ENCODE peak calls at places on chromosomes 13 and 19, in five cellular contexts. One of them, this sample, is unnamed.
A peak's percentile ranks its signal among the peaks of the same experiment; 100 is the strongest.

GRCh38 chr13:79451500-79451962 is 29.4 kb upstream of the NDFIP2 start:
- DNase-seq in adrenal gland: peak; percentile 80
- DNase-seq in esophagus squamous epithelium: no peak
- DNase-seq in uterus: no peak
- DNase-seq in body of pancreas: no peak
- DNase-seq in this sample: no peak

GRCh38 chr13:31631071-31631470 is 108.3 kb upstream of the RXFP2 start:
- DNase-seq in adrenal gland: no peak
- DNase-seq in uterus: no peak
- DNase-seq in body of pancreas: no peak
- DNase-seq in esophagus squamous epithelium: no peak
- DNase-seq in this sample: no peak

GRCh38 chr19:40802300-40803169 is 3.5 kb downstream of the EGLN2 start:
- DNase-seq in uterus: peak; percentile 65
- DNase-seq in esophagus squamous epithelium: no peak
- DNase-seq in adrenal gland: peak; percentile 59
- DNase-seq in body of pancreas: no peak
- DNase-seq in this sample: peak; percentile 91

GRCh38 chr13:99299545-99300341 is 7.5 kb downstream of the GPR183 start:
- DNase-seq in adrenal gland: no peak
- DNase-seq in esophagus squamous epithelium: no peak
- DNase-seq in body of pancreas: no peak
- DNase-seq in uterus: no peak
- DNase-seq in this sample: no peak

GRCh38 chr13:113854238-113855011 is 9.5 kb downstream of the GAS6 start:
- DNase-seq in uterus: peak; percentile 13
- DNase-seq in esophagus squamous epithelium: no peak
- DNase-seq in body of pancreas: peak; percentile 13
- DNase-seq in adrenal gland: peak; percentile 44
- DNase-seq in this sample: no peak

GRCh38 chr19:39246951-39247669 is 1.5 kb downstream of the IFNL4 start:
- DNase-seq in esophagus squamous epithelium: no peak
- DNase-seq in body of pancreas: no peak
- DNase-seq in uterus: no peak
- DNase-seq in adrenal gland: no peak
- DNase-seq in this sample: no peak

GRCh38 chr13:92265408-92265807 is 867.0 kb downstream of the GPC5 start:
- DNase-seq in uterus: no peak
- DNase-seq in esophagus squamous epithelium: no peak
- DNase-seq in adrenal gland: no peak
- DNase-seq in body of pancreas: no peak
- DNase-seq in this sample: no peak

GRCh38 chr13:110268576-110269185 is 38.3 kb downstream of the COL4A1 start:
- DNase-seq in body of pancreas: peak; percentile 12
- DNase-seq in esophagus squamous epithelium: no peak
- DNase-seq in uterus: peak; percentile 37
- DNase-seq in adrenal gland: no peak
- DNase-seq in this sample: no peak

GRCh38 chr13:32911506-32911905 is 104.7 kb upstream of the KL start:
- DNase-seq in esophagus squamous epithelium: no peak
- DNase-seq in adrenal gland: peak; percentile 10
- DNase-seq in body of pancreas: no peak
- DNase-seq in uterus: no peak
- DNase-seq in this sample: no peak

GRCh38 chr13:112968910-112969691 is at the start of gene MCF2L:
- DNase-seq in body of pancreas: peak; percentile 63
- DNase-seq in uterus: no peak
- DNase-seq in adrenal gland: peak; percentile 47
- DNase-seq in esophagus squamous epithelium: no peak
- DNase-seq in this sample: no peak

GRCh38 chr19:38035515-38036495 is 128.8 kb downstream of the SIPA1L3 start:
- DNase-seq in body of pancreas: no peak
- DNase-seq in uterus: no peak
- DNase-seq in adrenal gland: no peak
- DNase-seq in esophagus squamous epithelium: no peak
- DNase-seq in this sample: no peak

GRCh38 chr19:3404324-3405260 is 38.2 kb downstream of the NFIC start:
- DNase-seq in body of pancreas: peak; percentile 93
- DNase-seq in esophagus squamous epithelium: no peak
- DNase-seq in adrenal gland: peak; percentile 92
- DNase-seq in uterus: peak; percentile 93
- DNase-seq in this sample: peak; percentile 97

GRCh38 chr19:2575734-2576481 is 100.0 kb downstream of the GADD45B start:
- DNase-seq in body of pancreas: peak; percentile 50
- DNase-seq in uterus: peak; percentile 70
- DNase-seq in esophagus squamous epithelium: no peak
- DNase-seq in adrenal gland: peak; percentile 45
- DNase-seq in this sample: peak; percentile 85

GRCh38 chr19:53540091-53540490 is 2.1 kb downstream of the ZNF331 start:
- DNase-seq in uterus: no peak
- DNase-seq in adrenal gland: no peak
- DNase-seq in body of pancreas: no peak
- DNase-seq in esophagus squamous epithelium: no peak
- DNase-seq in this sample: no peak

GRCh38 chr13:113297370-113297871 is 382 bp downstream of the LAMP1 start:
- DNase-seq in esophagus squamous epithelium: no peak
- DNase-seq in adrenal gland: peak; percentile 31
- DNase-seq in body of pancreas: no peak
- DNase-seq in uterus: peak; percentile 29
- DNase-seq in this sample: no peak

GRCh38 chr13:94139393-94139995 is 340.0 kb downstream of the DCT start:
- DNase-seq in adrenal gland: no peak
- DNase-seq in body of pancreas: no peak
- DNase-seq in uterus: no peak
- DNase-seq in esophagus squamous epithelium: no peak
- DNase-seq in this sample: no peak

GRCh38 chr13:44726214-44726613 is 150.1 kb upstream of the TSC22D1 start:
- DNase-seq in uterus: no peak
- DNase-seq in adrenal gland: no peak
- DNase-seq in esophagus squamous epithelium: no peak
- DNase-seq in body of pancreas: no peak
- DNase-seq in this sample: no peak

GRCh38 chr13:32846020-32846451 is 170.2 kb upstream of the KL start:
- DNase-seq in uterus: no peak
- DNase-seq in adrenal gland: peak; percentile 55
- DNase-seq in body of pancreas: no peak
- DNase-seq in esophagus squamous epithelium: no peak
- DNase-seq in this sample: no peak

GRCh38 chr19:58150328-58150921 is at the start of gene ZNF329:
- DNase-seq in body of pancreas: peak; percentile 91
- DNase-seq in uterus: peak; percentile 79
- DNase-seq in adrenal gland: peak; percentile 82
- DNase-seq in esophagus squamous epithelium: no peak
- DNase-seq in this sample: peak; percentile 66

GRCh38 chr19:58157045-58157728 is 6.6 kb upstream of the ZNF329 start:
- DNase-seq in uterus: no peak
- DNase-seq in adrenal gland: no peak
- DNase-seq in esophagus squamous epithelium: no peak
- DNase-seq in body of pancreas: no peak
- DNase-seq in this sample: peak; percentile 62

GRCh38 chr19:58153386-58153785 is 2.8 kb upstream of the ZNF329 start:
- DNase-seq in body of pancreas: no peak
- DNase-seq in esophagus squamous epithelium: no peak
- DNase-seq in adrenal gland: no peak
- DNase-seq in uterus: no peak
- DNase-seq in this sample: no peak

GRCh38 chr19:58154287-58154678 is 3.7 kb upstream of the ZNF329 start:
- DNase-seq in uterus: peak; percentile 25
- DNase-seq in adrenal gland: peak; percentile 51
- DNase-seq in esophagus squamous epithelium: no peak
- DNase-seq in body of pancreas: peak; percentile 40
- DNase-seq in this sample: peak; percentile 13

DNA sequence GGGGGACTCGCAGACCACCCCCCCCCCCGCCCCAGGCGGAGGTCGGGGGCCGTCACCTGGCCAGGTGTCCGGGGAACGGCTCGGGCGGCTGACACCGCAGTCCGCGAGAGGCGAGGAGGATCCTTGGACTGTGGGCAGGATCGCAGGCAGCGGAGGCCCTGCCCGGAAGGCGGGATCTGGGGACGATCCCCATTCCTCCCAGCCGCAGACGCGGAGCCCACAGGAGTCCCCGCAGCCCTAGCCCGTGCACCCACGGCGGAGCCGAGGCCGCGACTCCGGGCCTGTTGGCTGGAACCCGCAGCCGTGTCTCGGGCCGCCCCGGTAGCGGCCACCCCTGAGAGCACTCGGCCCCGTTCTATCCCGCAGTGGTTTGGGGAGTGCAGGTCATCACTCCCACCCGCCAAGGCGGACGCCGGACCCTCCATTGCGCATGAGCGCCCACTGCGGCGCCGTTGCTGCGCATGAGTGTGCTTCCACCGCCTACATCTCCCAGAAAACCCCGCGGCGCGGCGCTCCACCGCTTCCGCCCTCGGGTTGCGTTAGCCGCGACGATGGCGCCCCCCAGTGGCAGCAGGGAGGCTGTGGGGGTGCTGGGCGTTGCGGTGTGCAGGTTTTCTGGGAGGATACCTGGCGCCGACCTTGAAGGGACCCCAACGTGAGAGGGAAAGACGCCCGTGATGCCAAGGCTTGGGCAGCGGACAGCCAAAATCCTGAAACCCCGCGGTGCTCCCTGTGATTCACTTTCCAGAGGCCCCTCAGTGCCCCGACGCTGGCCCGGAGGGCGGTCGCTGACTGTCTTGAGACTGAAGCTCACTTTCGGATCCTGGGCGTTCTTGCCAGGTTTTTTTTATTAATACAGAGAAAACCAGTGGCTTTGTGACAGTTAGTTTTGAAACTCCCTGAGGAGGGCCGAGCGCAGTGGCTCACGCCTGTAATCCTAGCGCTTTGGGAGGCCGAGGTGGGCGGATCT is 4.4 kb upstream of the ZNF329 start:
- DNase-seq in body of pancreas: peak; percentile 97
- DNase-seq in uterus: peak; percentile 95
- DNase-seq in adrenal gland: peak; percentile 96
- DNase-seq in esophagus squamous epithelium: peak; percentile 61
- DNase-seq in this sample: peak; percentile 91
- TF ChIP-seq POLR2A in body of pancreas: peak; percentile 85
- TF ChIP-seq POLR2A in uterus: peak; percentile 82
- TF ChIP-seq POLR2A in adrenal gland: peak; percentile 67
- TF ChIP-seq POLR2A in esophagus squamous epithelium: no peak
- TF ChIP-seq POLR2A in this sample: no peak

GRCh38 chr19:45664575-45664974 is 3.4 kb upstream of the GIPR start:
- DNase-seq in esophagus squamous epithelium: no peak
- DNase-seq in uterus: no peak
- DNase-seq in adrenal gland: no peak
- DNase-seq in body of pancreas: no peak
- DNase-seq in this sample: no peak

GRCh38 chr19:45670670-45671453 is 2.8 kb downstream of the GIPR start:
- DNase-seq in body of pancreas: peak; percentile 95
- DNase-seq in uterus: peak; percentile 33
- DNase-seq in esophagus squamous epithelium: no peak
- DNase-seq in adrenal gland: peak; percentile 80
- DNase-seq in this sample: peak; percentile 64

GRCh38 chr19:45668342-45668871 is 386 bp downstream of the GIPR start:
- DNase-seq in uterus: no peak
- DNase-seq in body of pancreas: no peak
- DNase-seq in adrenal gland: no peak
- DNase-seq in esophagus squamous epithelium: no peak
- DNase-seq in this sample: no peak

GRCh38 chr19:45663800-45664199 is 4.2 kb upstream of the GIPR start:
- DNase-seq in body of pancreas: no peak
- DNase-seq in uterus: no peak
- DNase-seq in adrenal gland: no peak
- DNase-seq in esophagus squamous epithelium: no peak
- DNase-seq in this sample: no peak

GRCh38 chr19:45667620-45668341 is at the start of gene GIPR:
- DNase-seq in adrenal gland: peak; percentile 31
- DNase-seq in esophagus squamous epithelium: no peak
- DNase-seq in uterus: no peak
- DNase-seq in body of pancreas: peak; percentile 68
- DNase-seq in this sample: peak; percentile 91
- TF ChIP-seq POLR2A in adrenal gland: no peak
- TF ChIP-seq POLR2A in esophagus squamous epithelium: no peak
- TF ChIP-seq POLR2A in uterus: no peak
- TF ChIP-seq POLR2A in body of pancreas: peak; percentile 25
- TF ChIP-seq POLR2A in this sample: no peak

DNA sequence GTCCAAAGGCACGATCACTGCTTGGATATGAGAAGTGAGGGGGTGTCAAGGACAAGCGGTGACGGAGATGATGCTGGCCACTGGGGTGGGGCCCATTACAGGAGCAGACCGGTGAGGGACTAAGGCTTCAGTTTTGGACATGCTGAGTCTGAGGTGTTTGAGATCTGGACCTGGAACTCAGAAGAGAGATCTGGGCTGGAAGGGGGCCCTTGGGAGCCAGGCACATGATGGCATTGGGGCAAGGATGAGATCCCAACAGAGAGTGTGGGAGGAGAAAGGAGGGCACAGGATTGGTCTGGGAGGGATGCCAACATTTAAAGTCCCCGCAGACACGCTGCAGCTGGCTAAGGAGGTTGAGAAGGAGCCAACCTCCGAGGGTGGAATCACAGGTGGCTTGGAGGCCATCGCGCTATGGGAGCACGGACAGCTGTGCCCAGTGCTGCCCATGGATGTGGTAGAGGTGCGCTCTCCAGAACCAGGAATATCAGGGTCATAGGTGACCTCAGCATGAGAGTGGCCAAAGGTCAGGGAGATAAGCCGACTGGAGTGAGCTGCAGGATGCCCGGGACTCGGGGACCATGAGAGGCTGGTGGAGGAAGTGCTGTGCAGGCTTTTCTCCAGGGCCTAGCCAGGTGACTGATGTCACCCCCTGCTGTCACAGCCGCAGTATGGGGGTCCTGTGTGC is 21.8 kb downstream of the DHRS12 start:
- DNase-seq in body of pancreas: peak; percentile 95
- DNase-seq in adrenal gland: no peak
- DNase-seq in uterus: no peak
- DNase-seq in esophagus squamous epithelium: no peak
- DNase-seq in this sample: no peak
- TF ChIP-seq POLR2A in body of pancreas: peak; percentile 51
- TF ChIP-seq POLR2A in adrenal gland: no peak
- TF ChIP-seq POLR2A in uterus: no peak
- TF ChIP-seq POLR2A in esophagus squamous epithelium: no peak
- TF ChIP-seq POLR2A in this sample: no peak

GRCh38 chr13:105341256-105341655 is 1194.2 kb downstream of the EFNB2 start:
- DNase-seq in adrenal gland: no peak
- DNase-seq in uterus: no peak
- DNase-seq in body of pancreas: no peak
- DNase-seq in esophagus squamous epithelium: no peak
- DNase-seq in this sample: no peak

GRCh38 chr13:105336706-105337582 is 1198.5 kb downstream of the EFNB2 start:
- DNase-seq in adrenal gland: no peak
- DNase-seq in esophagus squamous epithelium: no peak
- DNase-seq in body of pancreas: no peak
- DNase-seq in uterus: no peak
- DNase-seq in this sample: no peak

GRCh38 chr13:105340061-105340606 is 1195.3 kb downstream of the EFNB2 start:
- DNase-seq in uterus: no peak
- DNase-seq in esophagus squamous epithelium: no peak
- DNase-seq in adrenal gland: no peak
- DNase-seq in body of pancreas: no peak
- DNase-seq in this sample: no peak

GRCh38 chr13:105338044-105338443 is 1197.4 kb downstream of the EFNB2 start:
- DNase-seq in adrenal gland: no peak
- DNase-seq in body of pancreas: no peak
- DNase-seq in esophagus squamous epithelium: no peak
- DNase-seq in uterus: no peak
- DNase-seq in this sample: no peak

GRCh38 chr13:105338773-105339172 is 1196.7 kb downstream of the EFNB2 start:
- DNase-seq in adrenal gland: no peak
- DNase-seq in esophagus squamous epithelium: no peak
- DNase-seq in uterus: no peak
- DNase-seq in body of pancreas: no peak
- DNase-seq in this sample: no peak
- TF ChIP-seq POLR2A in adrenal gland: no peak
- TF ChIP-seq POLR2A in esophagus squamous epithelium: no peak
- TF ChIP-seq POLR2A in uterus: no peak
- TF ChIP-seq POLR2A in body of pancreas: no peak
- TF ChIP-seq POLR2A in this sample: no peak

This sample was measured in lower leg skin.